ENCODE peak calls at places on chromosomes 16 and 17, in four cellular contexts. One of them, this sample, is unnamed.

GRCh38 chr17:34161600-34161999 is 93.5 kb upstream of the CCL2 start:
- DNase-seq in tibial nerve: no peak
- DNase-seq in fibroblast of villous mesenchyme: no peak
- DNase-seq in body of pancreas: no peak
- DNase-seq in this sample: no peak

GRCh38 chr17:7676533-7676932 is 10.8 kb downstream of the TP53 start:
- DNase-seq in tibial nerve: no peak
- DNase-seq in fibroblast of villous mesenchyme: no peak
- DNase-seq in body of pancreas: no peak
- DNase-seq in this sample: no peak

GRCh38 chr16:55434000-55434399 is 45.0 kb upstream of the MMP2 start:
- DNase-seq in tibial nerve: no peak
- DNase-seq in fibroblast of villous mesenchyme: no peak
- DNase-seq in body of pancreas: no peak
- DNase-seq in this sample: no peak

GRCh38 chr16:80806957-80807356 is 2.6 kb upstream of the CDYL2 start:
- DNase-seq in tibial nerve: no peak
- DNase-seq in fibroblast of villous mesenchyme: peak; percentile 26
- DNase-seq in body of pancreas: no peak
- DNase-seq in this sample: no peak

GRCh38 chr16:82368041-82368440 is 198.0 kb upstream of the MPHOSPH6 start:
- DNase-seq in tibial nerve: no peak
- DNase-seq in fibroblast of villous mesenchyme: peak; percentile 38
- DNase-seq in body of pancreas: peak; percentile 20
- DNase-seq in this sample: no peak

GRCh38 chr17:42846594-42847280 is 2.4 kb downstream of the AOC2 start:
- DNase-seq in tibial nerve: no peak
- DNase-seq in fibroblast of villous mesenchyme: peak; percentile 38
- DNase-seq in body of pancreas: no peak
- DNase-seq in this sample: no peak

GRCh38 chr16:3983081-3983520 is 102.6 kb upstream of the CREBBP start:
- DNase-seq in tibial nerve: peak; percentile 42
- DNase-seq in fibroblast of villous mesenchyme: peak; percentile 60
- DNase-seq in body of pancreas: peak; percentile 85
- DNase-seq in this sample: peak; percentile 53

GRCh38 chr17:62008294-62008693 is 56.8 kb downstream of the MED13 start:
- DNase-seq in tibial nerve: no peak
- DNase-seq in fibroblast of villous mesenchyme: no peak
- DNase-seq in body of pancreas: no peak
- DNase-seq in this sample: no peak

GRCh38 chr17:15464629-15465028 is 2.8 kb downstream of the CDRT4 start:
- DNase-seq in tibial nerve: no peak
- DNase-seq in fibroblast of villous mesenchyme: no peak
- DNase-seq in body of pancreas: no peak
- DNase-seq in this sample: no peak

GRCh38 chr16:66026211-66026610 is 340.3 kb upstream of the CDH5 start:
- DNase-seq in tibial nerve: no peak
- DNase-seq in fibroblast of villous mesenchyme: no peak
- DNase-seq in body of pancreas: no peak
- DNase-seq in this sample: no peak

GRCh38 chr17:62968445-62968923 is 2.4 kb downstream of the TANC2 start:
- DNase-seq in tibial nerve: no peak
- DNase-seq in fibroblast of villous mesenchyme: peak; percentile 91
- DNase-seq in body of pancreas: peak; percentile 48
- DNase-seq in this sample: peak; percentile 86

GRCh38 chr17:78019367-78019975 is 61.0 kb downstream of the TNRC6C start:
- DNase-seq in tibial nerve: no peak
- DNase-seq in fibroblast of villous mesenchyme: peak; percentile 67
- DNase-seq in body of pancreas: no peak
- DNase-seq in this sample: no peak

GRCh38 chr17:44960654-44961053 is 7.4 kb downstream of the C1QL1 start:
- DNase-seq in tibial nerve: no peak
- DNase-seq in fibroblast of villous mesenchyme: no peak
- DNase-seq in body of pancreas: no peak
- DNase-seq in this sample: no peak

GRCh38 chr17:32491371-32492280 is 4.8 kb downstream of the CDK5R1 start:
- DNase-seq in tibial nerve: no peak
- DNase-seq in fibroblast of villous mesenchyme: no peak
- DNase-seq in body of pancreas: no peak
- DNase-seq in this sample: no peak

GRCh38 chr16:48231675-48232214 is 12.4 kb upstream of the LONP2 start:
- DNase-seq in tibial nerve: no peak
- DNase-seq in fibroblast of villous mesenchyme: peak; percentile 63
- DNase-seq in body of pancreas: no peak
- DNase-seq in this sample: peak; percentile 4

GRCh38 chr17:82399601-82400101 is 18.5 kb upstream of the HEXD start:
- DNase-seq in tibial nerve: no peak
- DNase-seq in fibroblast of villous mesenchyme: no peak
- DNase-seq in body of pancreas: no peak
- DNase-seq in this sample: no peak

GRCh38 chr17:29569245-29569950 is 897 bp downstream of the TP53I13 start:
- DNase-seq in tibial nerve: peak; percentile 12
- DNase-seq in fibroblast of villous mesenchyme: no peak
- DNase-seq in body of pancreas: no peak
- DNase-seq in this sample: no peak

GRCh38 chr16:64122177-64122576 is 999.7 kb downstream of the CDH11 start:
- DNase-seq in tibial nerve: no peak
- DNase-seq in fibroblast of villous mesenchyme: no peak
- DNase-seq in body of pancreas: no peak
- DNase-seq in this sample: no peak

GRCh38 chr17:65593092-65593869 is 31.8 kb upstream of the AXIN2 start:
- DNase-seq in tibial nerve: no peak
- DNase-seq in fibroblast of villous mesenchyme: no peak
- DNase-seq in body of pancreas: no peak
- DNase-seq in this sample: no peak

GRCh38 chr16:2715519-2715918 is 4.5 kb downstream of the PRSS27 start:
- DNase-seq in tibial nerve: no peak
- DNase-seq in fibroblast of villous mesenchyme: peak; percentile 57
- DNase-seq in body of pancreas: peak; percentile 45
- DNase-seq in this sample: no peak

GRCh38 chr16:4433228-4433627 is 7.6 kb downstream of the DNAJA3 start:
- DNase-seq in tibial nerve: no peak
- DNase-seq in fibroblast of villous mesenchyme: no peak
- DNase-seq in body of pancreas: no peak
- DNase-seq in this sample: no peak

GRCh38 chr17:1989135-1989534 is 36.0 kb downstream of the RTN4RL1 start:
- DNase-seq in tibial nerve: no peak
- DNase-seq in fibroblast of villous mesenchyme: peak; percentile 49
- DNase-seq in body of pancreas: no peak
- DNase-seq in this sample: peak; percentile 43

GRCh38 chr17:55266051-55266957 is 1.5 kb downstream of the HLF start:
- DNase-seq in tibial nerve: no peak
- DNase-seq in fibroblast of villous mesenchyme: no peak
- DNase-seq in body of pancreas: no peak
- DNase-seq in this sample: no peak

GRCh38 chr16:16025214-16025968 is 76.0 kb downstream of the ABCC1 start:
- DNase-seq in tibial nerve: no peak
- DNase-seq in fibroblast of villous mesenchyme: peak; percentile 76
- DNase-seq in body of pancreas: no peak
- DNase-seq in this sample: peak; percentile 95

GRCh38 chr16:57528499-57529323 is 7.7 kb downstream of the CCDC102A start:
- DNase-seq in tibial nerve: no peak
- DNase-seq in fibroblast of villous mesenchyme: no peak
- DNase-seq in body of pancreas: no peak
- DNase-seq in this sample: no peak

GRCh38 chr16:57530104-57530522 is 6.3 kb downstream of the CCDC102A start:
- DNase-seq in tibial nerve: no peak
- DNase-seq in fibroblast of villous mesenchyme: peak; percentile 52
- DNase-seq in body of pancreas: no peak
- DNase-seq in this sample: no peak

GRCh38 chr16:57531253-57531575 is 5.2 kb downstream of the CCDC102A start:
- DNase-seq in tibial nerve: no peak
- DNase-seq in fibroblast of villous mesenchyme: no peak
- DNase-seq in body of pancreas: no peak
- DNase-seq in this sample: no peak

GRCh38 chr16:57530531-57531252 is 5.7 kb downstream of the CCDC102A start:
- DNase-seq in tibial nerve: no peak
- DNase-seq in fibroblast of villous mesenchyme: no peak
- DNase-seq in body of pancreas: no peak
- DNase-seq in this sample: no peak

GRCh38 chr16:57529324-57530103 is 6.9 kb downstream of the CCDC102A start:
- DNase-seq in tibial nerve: no peak
- DNase-seq in fibroblast of villous mesenchyme: no peak
- DNase-seq in body of pancreas: no peak
- DNase-seq in this sample: no peak
- H3K4me3 ChIP-seq in tibial nerve: no peak overlapping the region
- H3K4me3 ChIP-seq in fibroblast of villous mesenchyme: no peak overlapping the region
- H3K4me3 ChIP-seq in body of pancreas: no peak overlapping the region
- H3K4me3 ChIP-seq in this sample: no peak overlapping the region

GRCh38 chr16:85457366-85457765 is 155.8 kb upstream of the GSE1 start:
- DNase-seq in tibial nerve: no peak
- DNase-seq in fibroblast of villous mesenchyme: no peak
- DNase-seq in body of pancreas: no peak
- DNase-seq in this sample: no peak
- H3K4me3 ChIP-seq in tibial nerve: no peak overlapping the region
- H3K4me3 ChIP-seq in fibroblast of villous mesenchyme: no peak overlapping the region
- H3K4me3 ChIP-seq in body of pancreas: no peak overlapping the region
- H3K4me3 ChIP-seq in this sample: no peak overlapping the region

GRCh38 chr17:67532326-67532871 is 155.3 kb downstream of the PITPNC1 start:
- DNase-seq in tibial nerve: no peak
- DNase-seq in fibroblast of villous mesenchyme: no peak
- DNase-seq in body of pancreas: peak; percentile 73
- DNase-seq in this sample: no peak

GRCh38 chr17:67526700-67527099 is 149.6 kb downstream of the PITPNC1 start:
- DNase-seq in tibial nerve: no peak
- DNase-seq in fibroblast of villous mesenchyme: no peak
- DNase-seq in body of pancreas: no peak
- DNase-seq in this sample: no peak

GRCh38 chr17:67525239-67526135 is 148.4 kb downstream of the PITPNC1 start:
- DNase-seq in tibial nerve: no peak
- DNase-seq in fibroblast of villous mesenchyme: no peak
- DNase-seq in body of pancreas: peak; percentile 73
- DNase-seq in this sample: no peak

GRCh38 chr17:67531291-67531690 is 154.2 kb downstream of the PITPNC1 start:
- DNase-seq in tibial nerve: no peak
- DNase-seq in fibroblast of villous mesenchyme: peak; percentile 45
- DNase-seq in body of pancreas: peak; percentile 38
- DNase-seq in this sample: no peak

GRCh38 chr17:67528751-67529436 is 151.8 kb downstream of the PITPNC1 start:
- DNase-seq in tibial nerve: peak; percentile 41
- DNase-seq in fibroblast of villous mesenchyme: peak; percentile 83
- DNase-seq in body of pancreas: peak; percentile 94
- DNase-seq in this sample: peak; percentile 50
- H3K4me3 ChIP-seq in tibial nerve: no peak overlapping the region
- H3K4me3 ChIP-seq in fibroblast of villous mesenchyme: peak overlapping the region; percentile 42
- H3K4me3 ChIP-seq in body of pancreas: no peak overlapping the region
- H3K4me3 ChIP-seq in this sample: peak overlapping the region; percentile 26

GRCh38 chr16:30092373-30093010 is 768 bp upstream of the TBX6 start:
- DNase-seq in tibial nerve: peak; percentile 56
- DNase-seq in fibroblast of villous mesenchyme: peak; percentile 46
- DNase-seq in body of pancreas: peak; percentile 58
- DNase-seq in this sample: no peak

GRCh38 chr16:30095166-30096078 is 591 bp downstream of the YPEL3 start:
- DNase-seq in tibial nerve: no peak
- DNase-seq in fibroblast of villous mesenchyme: no peak
- DNase-seq in body of pancreas: peak; percentile 47
- DNase-seq in this sample: no peak

GRCh38 chr16:30094541-30095165 is 1.4 kb downstream of the YPEL3 start:
- DNase-seq in tibial nerve: no peak
- DNase-seq in fibroblast of villous mesenchyme: no peak
- DNase-seq in body of pancreas: no peak
- DNase-seq in this sample: no peak

GRCh38 chr16:30096105-30096861 is at the start of gene YPEL3:
- DNase-seq in tibial nerve: peak; percentile 89
- DNase-seq in fibroblast of villous mesenchyme: peak; percentile 93
- DNase-seq in body of pancreas: peak; percentile 96
- DNase-seq in this sample: peak; percentile 51

GRCh38 chr16:30096862-30097563 is 1.0 kb upstream of the YPEL3 start:
- DNase-seq in tibial nerve: no peak
- DNase-seq in fibroblast of villous mesenchyme: no peak
- DNase-seq in body of pancreas: no peak
- DNase-seq in this sample: no peak
- H3K4me3 ChIP-seq in tibial nerve: peak overlapping the region; percentile 55
- H3K4me3 ChIP-seq in fibroblast of villous mesenchyme: peak overlapping the region; percentile 48
- H3K4me3 ChIP-seq in body of pancreas: no peak overlapping the region
- H3K4me3 ChIP-seq in this sample: peak overlapping the region; percentile 69

GRCh38 chr17:57410169-57410568 is 153.8 kb downstream of the MSI2 start:
- DNase-seq in tibial nerve: no peak
- DNase-seq in fibroblast of villous mesenchyme: no peak
- DNase-seq in body of pancreas: no peak
- DNase-seq in this sample: no peak

GRCh38 chr17:57406981-57407286 is 150.6 kb downstream of the MSI2 start:
- DNase-seq in tibial nerve: no peak
- DNase-seq in fibroblast of villous mesenchyme: no peak
- DNase-seq in body of pancreas: no peak
- DNase-seq in this sample: no peak

GRCh38 chr17:57407287-57408063 is 151.2 kb downstream of the MSI2 start:
- DNase-seq in tibial nerve: no peak
- DNase-seq in fibroblast of villous mesenchyme: no peak
- DNase-seq in body of pancreas: no peak
- DNase-seq in this sample: no peak

GRCh38 chr17:57406131-57406980 is 150.0 kb downstream of the MSI2 start:
- DNase-seq in tibial nerve: no peak
- DNase-seq in fibroblast of villous mesenchyme: peak; percentile 70
- DNase-seq in body of pancreas: no peak
- DNase-seq in this sample: peak; percentile 99

DNA sequence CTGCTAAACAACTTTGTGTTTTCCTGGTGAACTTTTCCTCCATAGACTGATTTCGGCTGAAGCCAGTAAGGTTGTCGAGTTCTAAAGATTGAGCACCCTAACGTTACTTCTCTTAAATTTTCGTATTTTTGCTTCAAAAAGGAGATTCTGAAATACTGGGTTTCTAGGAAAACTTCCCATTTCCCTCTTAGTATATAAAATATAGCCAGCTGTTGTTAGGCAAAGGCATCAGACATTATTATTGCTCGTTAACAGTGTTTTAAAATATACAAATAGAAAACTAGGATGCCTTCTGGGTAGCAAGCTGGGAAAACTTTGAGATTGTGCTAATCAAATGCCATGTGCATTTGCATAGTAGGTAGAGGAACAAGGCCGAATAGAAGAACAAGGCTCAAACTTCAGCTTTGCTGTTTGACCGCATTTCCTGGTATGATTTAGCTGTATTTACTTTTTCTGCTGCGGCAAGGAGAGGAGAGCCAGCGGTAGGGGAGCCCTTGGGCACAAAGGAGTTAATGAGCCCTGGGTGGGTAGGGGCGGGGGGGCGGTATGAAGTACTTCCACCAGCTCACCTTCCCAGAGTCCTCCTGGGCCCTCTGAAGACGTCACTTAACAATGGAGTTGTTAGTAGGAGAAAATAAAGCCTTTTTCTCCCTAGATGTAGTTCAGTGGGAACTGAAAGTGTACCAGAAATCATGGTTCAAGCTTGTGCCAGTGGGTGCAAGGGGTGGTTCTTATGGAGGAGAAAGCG is 151.9 kb downstream of the MSI2 start:
- DNase-seq in tibial nerve: no peak
- DNase-seq in fibroblast of villous mesenchyme: no peak
- DNase-seq in body of pancreas: no peak
- DNase-seq in this sample: peak; percentile 29
- H3K4me3 ChIP-seq in tibial nerve: no peak overlapping the region
- H3K4me3 ChIP-seq in fibroblast of villous mesenchyme: no peak overlapping the region
- H3K4me3 ChIP-seq in body of pancreas: no peak overlapping the region
- H3K4me3 ChIP-seq in this sample: no peak overlapping the region